ENCODE peak calls at places on chromosomes 13 and 19, in four cellular contexts. Y is substantia nigra, C is islet precursor cell, Z is lower leg skin. P is an unnamed sample.

GRCh38 chr19:2477141-2477710 is 1.3 kb downstream of the GADD45B start:
- DNase-seq in Y (no peak), C (no peak), Z (peak; percentile 90), P (no peak)

GRCh38 chr19:1736916-1737315 is 16.4 kb upstream of the ONECUT3 start:
- DNase-seq in Y (no peak), C (no peak), Z (no peak), P (no peak)

GRCh38 chr13:98393873-98394272 is 183.0 kb downstream of the STK24 start:
- DNase-seq in Y (peak; percentile 26), C (no peak), Z (no peak), P (no peak)

GRCh38 chr19:49565261-49565660 is 15.1 kb downstream of the NOSIP start:
- DNase-seq in Y (no peak), C (no peak), Z (no peak), P (no peak)

GRCh38 chr19:44142014-44142523 is 715 bp downstream of the ZNF234 start:
- DNase-seq in Y (no peak), C (peak; percentile 50), Z (no peak), P (peak; percentile 45)

GRCh38 chr19:48656840-48657474 is 11.0 kb upstream of the CA11 start:
- DNase-seq in Y (no peak), C (no peak), Z (no peak), P (peak; percentile 96)

GRCh38 chr19:35704218-35704617 is at the start of gene ZBTB32:
- DNase-seq in Y (no peak), C (peak; percentile 74), Z (no peak), P (peak; percentile 69)

GRCh38 chr13:93794197-93794885 is 567.7 kb downstream of the GPC6 start:
- DNase-seq in Y (no peak), C (no peak), Z (no peak), P (peak; percentile 16)

GRCh38 chr13:71864094-71864980 is 2.7 kb downstream of the DACH1 start:
- DNase-seq in Y (no peak), C (peak; percentile 63), Z (no peak), P (no peak)

P was measured in fibroblast of mammary gland.